ENCODE peak calls at places on chromosomes 1 and 21, in nine cellular contexts. One of them, this sample, is unnamed.

GRCh38 chr21:41369105-41369914 is 7.5 kb downstream of the MX2 start:
- DNase-seq in GM23248: peak
- DNase-seq in central memory CD4-positive, alpha-beta T cell: peak
- DNase-seq in cardiac fibroblast: peak
- DNase-seq in NCI-H748 treated with DMSO at 0.1 percent for 48 hours: no peak
- DNase-seq in fibroblast of the aortic adventitia: no peak
- DNase-seq in H54: no peak
- DNase-seq in stimulated activated CD4-positive, alpha-beta T cell treated with anti-CD3 and anti-CD28 coated beads, TNF-alpha, amount 100 ng/mL, for 48 hours: peak
- DNase-seq in RPMI7951: peak
- DNase-seq in this sample: no peak

GRCh38 chr21:45408271-45408791 is 3.4 kb downstream of the COL18A1 start:
- DNase-seq in cardiac fibroblast: no peak
- DNase-seq in NCI-H748 treated with DMSO at 0.1 percent for 48 hours: no peak
- DNase-seq in stimulated activated CD4-positive, alpha-beta T cell treated with anti-CD3 and anti-CD28 coated beads, TNF-alpha, amount 100 ng/mL, for 48 hours: no peak
- DNase-seq in fibroblast of the aortic adventitia: no peak
- DNase-seq in GM23248: no peak
- DNase-seq in central memory CD4-positive, alpha-beta T cell: no peak
- DNase-seq in H54: no peak
- DNase-seq in RPMI7951: no peak
- DNase-seq in this sample: no peak

GRCh38 chr1:83882906-83883305 is 116.0 kb downstream of the TTLL7 start:
- DNase-seq in stimulated activated CD4-positive, alpha-beta T cell treated with anti-CD3 and anti-CD28 coated beads, TNF-alpha, amount 100 ng/mL, for 48 hours: no peak
- DNase-seq in cardiac fibroblast: peak
- DNase-seq in H54: no peak
- DNase-seq in RPMI7951: peak
- DNase-seq in fibroblast of the aortic adventitia: peak
- DNase-seq in GM23248: peak
- DNase-seq in central memory CD4-positive, alpha-beta T cell: no peak
- DNase-seq in NCI-H748 treated with DMSO at 0.1 percent for 48 hours: peak
- DNase-seq in this sample: peak

GRCh38 chr1:23951646-23952095 is 8.0 kb upstream of the PNRC2 start:
- DNase-seq in GM23248: peak
- DNase-seq in fibroblast of the aortic adventitia: peak
- DNase-seq in cardiac fibroblast: peak
- DNase-seq in H54: peak
- DNase-seq in RPMI7951: peak
- DNase-seq in NCI-H748 treated with DMSO at 0.1 percent for 48 hours: no peak
- DNase-seq in central memory CD4-positive, alpha-beta T cell: no peak
- DNase-seq in stimulated activated CD4-positive, alpha-beta T cell treated with anti-CD3 and anti-CD28 coated beads, TNF-alpha, amount 100 ng/mL, for 48 hours: no peak
- DNase-seq in this sample: no peak

GRCh38 chr1:100941098-100941527 is 45.2 kb downstream of the SLC30A7 start:
- DNase-seq in RPMI7951: no peak
- DNase-seq in fibroblast of the aortic adventitia: no peak
- DNase-seq in H54: no peak
- DNase-seq in NCI-H748 treated with DMSO at 0.1 percent for 48 hours: no peak
- DNase-seq in cardiac fibroblast: no peak
- DNase-seq in GM23248: no peak
- DNase-seq in stimulated activated CD4-positive, alpha-beta T cell treated with anti-CD3 and anti-CD28 coated beads, TNF-alpha, amount 100 ng/mL, for 48 hours: no peak
- DNase-seq in central memory CD4-positive, alpha-beta T cell: no peak
- DNase-seq in this sample: no peak

GRCh38 chr1:6347641-6348487 is 45.7 kb downstream of the ACOT7 start:
- DNase-seq in stimulated activated CD4-positive, alpha-beta T cell treated with anti-CD3 and anti-CD28 coated beads, TNF-alpha, amount 100 ng/mL, for 48 hours: peak
- DNase-seq in RPMI7951: peak
- DNase-seq in central memory CD4-positive, alpha-beta T cell: peak
- DNase-seq in cardiac fibroblast: peak
- DNase-seq in GM23248: peak
- DNase-seq in NCI-H748 treated with DMSO at 0.1 percent for 48 hours: no peak
- DNase-seq in H54: no peak
- DNase-seq in fibroblast of the aortic adventitia: peak
- DNase-seq in this sample: no peak

GRCh38 chr1:208921259-208921658 is 662.3 kb upstream of the CAMK1G start:
- DNase-seq in RPMI7951: no peak
- DNase-seq in H54: no peak
- DNase-seq in NCI-H748 treated with DMSO at 0.1 percent for 48 hours: no peak
- DNase-seq in GM23248: peak
- DNase-seq in stimulated activated CD4-positive, alpha-beta T cell treated with anti-CD3 and anti-CD28 coated beads, TNF-alpha, amount 100 ng/mL, for 48 hours: no peak
- DNase-seq in central memory CD4-positive, alpha-beta T cell: no peak
- DNase-seq in fibroblast of the aortic adventitia: no peak
- DNase-seq in cardiac fibroblast: no peak
- DNase-seq in this sample: no peak

GRCh38 chr21:34974162-34974981 is 74.7 kb downstream of the RUNX1 start:
- DNase-seq in central memory CD4-positive, alpha-beta T cell: peak
- DNase-seq in GM23248: no peak
- DNase-seq in stimulated activated CD4-positive, alpha-beta T cell treated with anti-CD3 and anti-CD28 coated beads, TNF-alpha, amount 100 ng/mL, for 48 hours: no peak
- DNase-seq in fibroblast of the aortic adventitia: no peak
- DNase-seq in cardiac fibroblast: no peak
- DNase-seq in H54: no peak
- DNase-seq in NCI-H748 treated with DMSO at 0.1 percent for 48 hours: no peak
- DNase-seq in RPMI7951: no peak
- DNase-seq in this sample: no peak

GRCh38 chr1:173205146-173206051 is 1.7 kb downstream of the TNFSF4 start:
- DNase-seq in GM23248: peak
- DNase-seq in H54: no peak
- DNase-seq in fibroblast of the aortic adventitia: peak
- DNase-seq in central memory CD4-positive, alpha-beta T cell: peak
- DNase-seq in RPMI7951: peak
- DNase-seq in NCI-H748 treated with DMSO at 0.1 percent for 48 hours: no peak
- DNase-seq in cardiac fibroblast: peak
- DNase-seq in stimulated activated CD4-positive, alpha-beta T cell treated with anti-CD3 and anti-CD28 coated beads, TNF-alpha, amount 100 ng/mL, for 48 hours: no peak
- DNase-seq in this sample: no peak

GRCh38 chr1:210758761-210759160 is 375.2 kb downstream of the KCNH1 start:
- DNase-seq in cardiac fibroblast: no peak
- DNase-seq in stimulated activated CD4-positive, alpha-beta T cell treated with anti-CD3 and anti-CD28 coated beads, TNF-alpha, amount 100 ng/mL, for 48 hours: no peak
- DNase-seq in GM23248: no peak
- DNase-seq in H54: no peak
- DNase-seq in RPMI7951: peak
- DNase-seq in fibroblast of the aortic adventitia: no peak
- DNase-seq in NCI-H748 treated with DMSO at 0.1 percent for 48 hours: no peak
- DNase-seq in central memory CD4-positive, alpha-beta T cell: no peak
- DNase-seq in this sample: no peak

GRCh38 chr1:10686404-10687040 is 109.9 kb downstream of the CASZ1 start:
- DNase-seq in H54: no peak
- DNase-seq in RPMI7951: no peak
- DNase-seq in NCI-H748 treated with DMSO at 0.1 percent for 48 hours: peak
- DNase-seq in central memory CD4-positive, alpha-beta T cell: no peak
- DNase-seq in stimulated activated CD4-positive, alpha-beta T cell treated with anti-CD3 and anti-CD28 coated beads, TNF-alpha, amount 100 ng/mL, for 48 hours: no peak
- DNase-seq in cardiac fibroblast: no peak
- DNase-seq in fibroblast of the aortic adventitia: no peak
- DNase-seq in GM23248: no peak
- DNase-seq in this sample: no peak

GRCh38 chr1:180935326-180936109 is 22.8 kb downstream of the KIAA1614 start:
- DNase-seq in central memory CD4-positive, alpha-beta T cell: no peak
- DNase-seq in H54: no peak
- DNase-seq in RPMI7951: no peak
- DNase-seq in NCI-H748 treated with DMSO at 0.1 percent for 48 hours: no peak
- DNase-seq in fibroblast of the aortic adventitia: no peak
- DNase-seq in stimulated activated CD4-positive, alpha-beta T cell treated with anti-CD3 and anti-CD28 coated beads, TNF-alpha, amount 100 ng/mL, for 48 hours: no peak
- DNase-seq in cardiac fibroblast: no peak
- DNase-seq in GM23248: no peak
- DNase-seq in this sample: no peak

GRCh38 chr1:160167580-160167979 is 16.2 kb downstream of the ATP1A4 start:
- DNase-seq in GM23248: peak
- DNase-seq in cardiac fibroblast: no peak
- DNase-seq in NCI-H748 treated with DMSO at 0.1 percent for 48 hours: no peak
- DNase-seq in stimulated activated CD4-positive, alpha-beta T cell treated with anti-CD3 and anti-CD28 coated beads, TNF-alpha, amount 100 ng/mL, for 48 hours: no peak
- DNase-seq in fibroblast of the aortic adventitia: no peak
- DNase-seq in central memory CD4-positive, alpha-beta T cell: no peak
- DNase-seq in RPMI7951: no peak
- DNase-seq in H54: peak
- DNase-seq in this sample: no peak

This sample was measured in HCT116.